ENCODE peak calls at places on chromosomes 4 and X, in six cellular contexts. U is nucleus accumbens; W is AG08395; E is CD4-positive, CD25-positive, alpha-beta regulatory T cell; O is PC-9; F is NCI-H187 treated with DMSO at 0.1 percent for 48 hours. V is an unnamed sample.

GRCh38 chr4:140856692-140857091 is 100.5 kb upstream of the TBC1D9 start:
- DNase-seq in W (peak), O (peak), F (no peak), E (no peak), U (no peak), V (peak)

GRCh38 chr4:184815046-184815877 is 10.5 kb downstream of the ACSL1 start:
- DNase-seq in W (peak), U (peak), F (peak), O (peak), E (no peak), V (no peak)

GRCh38 chr4:182338731-182339130 is 95.5 kb downstream of the TENM3 start:
- DNase-seq in W (no peak), E (no peak), O (no peak), F (no peak), U (no peak), V (no peak)

GRCh38 chrX:39065051-39065871 is 264.0 kb downstream of the MID1IP1 start:
- DNase-seq in U (no peak), E (no peak), F (peak), W (no peak), O (no peak), V (no peak)

GRCh38 chrX:39508300-39508692 is 589.5 kb downstream of the BCOR start:
- DNase-seq in W (no peak), O (no peak), E (peak), U (no peak), F (no peak), V (no peak)

GRCh38 chr4:76923619-76924357 is 25.8 kb upstream of the SEPTIN11 start:
- DNase-seq in O (no peak), U (no peak), E (no peak), W (no peak), F (no peak), V (no peak)

GRCh38 chrX:111100191-111100590 is 4.2 kb downstream of the PAK3 start:
- DNase-seq in W (peak), E (no peak), O (peak), F (no peak), U (no peak), V (no peak)

GRCh38 chr4:86446996-86447395 is 87.1 kb upstream of the MAPK10 start:
- DNase-seq in E (no peak), O (no peak), W (no peak), U (no peak), F (no peak), V (no peak)

GRCh38 chr4:93841803-93842202 is 13.2 kb downstream of the ATOH1 start:
- DNase-seq in W (no peak), E (no peak), U (no peak), O (no peak), F (no peak), V (no peak)

GRCh38 chr4:10069065-10069626 is 47.5 kb downstream of the WDR1 start:
- DNase-seq in E (no peak), F (no peak), O (no peak), W (no peak), U (no peak), V (no peak)

GRCh38 chrX:8424941-8425340 is 39.7 kb upstream of the VCX3B start:
- DNase-seq in U (no peak), O (no peak), F (no peak), W (no peak), E (no peak), V (no peak)

GRCh38 chr4:77959566-77960338 is 97.1 kb downstream of the MRPL1 start:
- DNase-seq in E (peak), F (no peak), O (no peak), W (peak), U (no peak), V (no peak)

GRCh38 chrX:149453030-149453429 is 52.1 kb downstream of the IDS start:
- DNase-seq in W (peak), E (no peak), F (no peak), U (no peak), O (peak), V (peak)

GRCh38 chr4:124757121-124757520 is 44.6 kb upstream of the ANKRD50 start:
- DNase-seq in W (no peak), O (no peak), F (no peak), E (no peak), U (no peak), V (peak)